ENCODE peak calls at places on chromosomes 13 and 19, in seven cellular contexts. P, S, Q, F, W, L and X are unnamed samples. For H3K4me1, the result is how much of the 10 kb centered on the place peaks cover.

GRCh38 chr13:104616990-104617389 is 1550.8 kb upstream of the SLC10A2 start:
- DNase-seq in P (no peak), S (no peak), Q (no peak), F (no peak), W (no peak), L (no peak), X (no peak)

GRCh38 chr13:41564046-41564445 is 106.7 kb downstream of the RGCC start:
- DNase-seq in P (no peak), S (no peak), Q (no peak), F (no peak), W (no peak), L (no peak), X (no peak)

GRCh38 chr13:104837756-104838155 is 1697.7 kb downstream of the EFNB2 start:
- DNase-seq in P (no peak), S (peak), Q (no peak), F (no peak), W (no peak), L (no peak), X (no peak)

GRCh38 chr13:27117158-27117557 is 54.5 kb downstream of the USP12 start:
- DNase-seq in P (no peak), S (no peak), Q (no peak), F (no peak), W (no peak), L (no peak), X (no peak)

GRCh38 chr19:36213793-36214387 is 575 bp downstream of the ZNF565 start:
- DNase-seq in P (no peak), S (peak), Q (no peak), F (peak), W (no peak), L (no peak), X (no peak)

GRCh38 chr19:6032827-6033226 is 54.9 kb upstream of the RANBP3 start:
- DNase-seq in P (no peak), S (no peak), Q (peak), F (peak), W (no peak), L (no peak), X (no peak)

GRCh38 chr13:107157272-107157671 is 589.3 kb upstream of the ARGLU1 start:
- DNase-seq in P (no peak), S (no peak), Q (no peak), F (no peak), W (no peak), L (no peak), X (no peak)

GRCh38 chr13:28658539-28658795 is 463 bp upstream of the POMP start:
- DNase-seq in P (no peak), S (peak), Q (no peak), F (no peak), W (no peak), L (no peak), X (no peak)

GRCh38 chr19:19155495-19156219 is 14.4 kb downstream of the MEF2B start:
- DNase-seq in P (no peak), S (no peak), Q (no peak), F (peak), W (no peak), L (no peak), X (no peak)

GRCh38 chr13:39317284-39317683 is 279.0 kb downstream of the NHLRC3 start:
- DNase-seq in P (no peak), S (peak), Q (peak), F (no peak), W (no peak), L (no peak), X (peak)

GRCh38 chr19:34962281-34962944 is 1.6 kb downstream of the ZNF792 start:
- DNase-seq in P (no peak), S (no peak), Q (peak), F (no peak), W (no peak), L (no peak), X (no peak)

GRCh38 chr13:48891586-48891985 is 84.1 kb upstream of the FNDC3A start:
- DNase-seq in P (no peak), S (peak), Q (no peak), F (no peak), W (no peak), L (no peak), X (no peak)

GRCh38 chr19:8626823-8627222 is 3.6 kb upstream of the NFILZ start:
- DNase-seq in P (no peak), S (no peak), Q (no peak), F (no peak), W (no peak), L (no peak), X (no peak)

GRCh38 chr13:34577051-34577450 is 365.0 kb upstream of the NBEA start:
- DNase-seq in P (no peak), S (no peak), Q (no peak), F (no peak), W (no peak), L (no peak), X (no peak)

GRCh38 chr19:31518626-31519025 is 169.4 kb upstream of the TSHZ3 start:
- DNase-seq in P (no peak), S (no peak), Q (no peak), F (no peak), W (no peak), L (no peak), X (no peak)

GRCh38 chr19:47729468-47729798 is 15.9 kb upstream of the NOP53 start:
- DNase-seq in P (peak), S (no peak), Q (peak), F (no peak), W (no peak), L (no peak), X (peak)

GRCh38 chr13:44142540-44142867 is 231.1 kb upstream of the SERP2 start:
- DNase-seq in P (no peak), S (no peak), Q (no peak), F (no peak), W (no peak), L (no peak), X (peak)

GRCh38 chr13:21710163-21710562 is 39.3 kb downstream of the FGF9 start:
- DNase-seq in P (no peak), S (no peak), Q (no peak), F (no peak), W (no peak), L (no peak), X (no peak)

GRCh38 chr13:99288069-99288468 is 19.1 kb downstream of the GPR183 start:
- DNase-seq in P (no peak), S (no peak), Q (no peak), F (peak), W (no peak), L (no peak), X (no peak)

GRCh38 chr13:112532837-112533745 is 54.9 kb downstream of the TUBGCP3 start:
- DNase-seq in P (no peak), S (no peak), Q (no peak), F (no peak), W (no peak), L (no peak), X (no peak)

GRCh38 chr19:35272954-35273649 is 4.3 kb downstream of the USF2 start:
- DNase-seq in P (no peak), S (no peak), Q (no peak), F (no peak), W (no peak), L (no peak), X (no peak)

GRCh38 chr13:100382787-100383186 is 205.8 kb downstream of the GGACT start:
- DNase-seq in P (no peak), S (no peak), Q (no peak), F (no peak), W (no peak), L (no peak), X (no peak)

GRCh38 chr13:35767256-35767981 is 290.9 kb upstream of the MAB21L1 start:
- DNase-seq in P (no peak), S (no peak), Q (no peak), F (no peak), W (no peak), L (no peak), X (no peak)

GRCh38 chr19:35213678-35214632 is 14.6 kb downstream of the FAM187B start:
- DNase-seq in P (peak), S (peak), Q (peak), F (peak), W (no peak), L (peak), X (peak)

GRCh38 chr13:105377452-105377851 is 1158.0 kb downstream of the EFNB2 start:
- DNase-seq in P (no peak), S (no peak), Q (no peak), F (no peak), W (no peak), L (no peak), X (no peak)

GRCh38 chr13:51323824-51324511 is 15.5 kb upstream of the SERPINE3 start:
- DNase-seq in P (no peak), S (peak), Q (no peak), F (no peak), W (no peak), L (no peak), X (no peak)

GRCh38 chr13:102582256-102582655 is 14.5 kb upstream of the TPP2 start:
- DNase-seq in P (no peak), S (no peak), Q (no peak), F (no peak), W (no peak), L (no peak), X (no peak)

GRCh38 chr19:13619203-13619632 is 112.9 kb upstream of the CACNA1A start:
- DNase-seq in P (no peak), S (no peak), Q (no peak), F (no peak), W (no peak), L (no peak), X (no peak)

GRCh38 chr13:50208826-50209335 is 193.6 kb downstream of the KCNRG start:
- DNase-seq in P (peak), S (peak), Q (peak), F (peak), W (peak), L (no peak), X (no peak)

GRCh38 chr13:114310961-114311360 is 3.3 kb upstream of the CHAMP1 start:
- DNase-seq in P (no peak), S (no peak), Q (no peak), F (no peak), W (no peak), L (no peak), X (no peak)

GRCh38 chr13:39311619-39312018 is 273.4 kb downstream of the NHLRC3 start:
- DNase-seq in P (no peak), S (no peak), Q (peak), F (no peak), W (no peak), L (no peak), X (no peak)

GRCh38 chr13:74067818-74068217 is 66.4 kb downstream of the KLF12 start:
- DNase-seq in P (no peak), S (no peak), Q (no peak), F (no peak), W (no peak), L (no peak), X (no peak)

DNA sequence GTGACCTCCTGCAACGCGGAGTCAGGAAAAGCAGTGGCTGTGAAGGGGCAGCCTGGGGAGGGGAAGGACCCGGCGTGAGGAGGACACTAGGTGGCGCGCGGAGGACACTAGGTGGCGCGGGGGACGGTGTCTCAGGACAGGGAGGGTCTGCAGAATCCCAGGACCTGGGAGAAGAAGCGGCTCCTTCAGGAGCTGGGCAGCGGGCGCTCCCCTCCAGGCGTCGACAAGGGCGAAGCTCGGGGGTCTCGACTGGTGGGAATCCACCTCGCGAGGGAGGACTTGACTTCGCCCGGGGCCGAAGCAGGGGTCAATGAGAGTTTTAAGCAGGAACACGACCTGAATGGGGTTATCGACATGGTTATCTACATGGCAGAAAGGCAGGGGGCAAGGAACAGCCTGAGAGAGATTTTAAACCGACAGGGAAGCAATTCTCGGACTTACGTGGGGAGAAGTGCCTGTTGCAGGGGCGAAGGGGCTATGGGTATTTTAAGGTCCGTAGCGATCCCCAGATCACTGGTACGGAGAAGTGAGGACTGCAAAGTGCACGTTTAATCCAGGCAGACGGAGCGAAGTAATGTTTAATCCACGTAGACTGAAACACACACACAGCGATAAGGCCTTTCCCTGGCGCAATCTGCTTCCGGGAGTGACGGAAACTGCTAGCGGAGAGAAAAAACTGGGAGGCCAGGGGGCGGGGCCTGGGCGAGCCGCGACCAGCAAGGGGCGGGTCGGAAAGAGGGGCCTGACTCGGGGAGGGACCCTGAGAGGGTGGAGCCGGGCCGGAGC is at the start of gene ZNF616:
- DNase-seq in P (peak), S (peak), Q (peak), F (peak), W (peak), L (peak), X (peak)
- TF ChIP-seq POLR2A in P (no peak), S (peak), Q (peak), F (peak), W (peak), L (no peak), X (peak)

GRCh38 chr19:1255186-1256161 is 7.1 kb downstream of the MIDN start:
- DNase-seq in P (no peak), S (no peak), Q (no peak), F (no peak), W (no peak), L (no peak), X (no peak)

GRCh38 chr19:1254081-1254527 is 5.7 kb downstream of the MIDN start:
- DNase-seq in P (no peak), S (peak), Q (no peak), F (no peak), W (no peak), L (no peak), X (peak)

GRCh38 chr19:1252818-1253513 is 4.6 kb downstream of the MIDN start:
- DNase-seq in P (peak), S (peak), Q (peak), F (peak), W (no peak), L (peak), X (peak)

GRCh38 chr19:1253514-1254080 is 5.2 kb downstream of the MIDN start:
- DNase-seq in P (peak), S (no peak), Q (no peak), F (no peak), W (no peak), L (no peak), X (no peak)

GRCh38 chr19:1254530-1255185 is 6.3 kb downstream of the MIDN start:
- DNase-seq in P (no peak), S (no peak), Q (no peak), F (no peak), W (no peak), L (no peak), X (no peak)
- H3K4me1 ChIP-seq in P (half or more), S (half or more), Q (half or more), F (under half), W (under half), L (half or more), X (under half)

GRCh38 chr19:46571495-46571894 is 29.6 kb upstream of the CALM3 start:
- DNase-seq in P (no peak), S (no peak), Q (no peak), F (no peak), W (peak), L (no peak), X (no peak)
- TF ChIP-seq CTCF in P (no peak), S (peak), Q (no peak), F (no peak), W (peak), L (no peak), X (no peak)

GRCh38 chr19:50804420-50805272 is 14.4 kb downstream of the ACP4 start:
- DNase-seq in P (peak), S (peak), Q (peak), F (peak), W (peak), L (peak), X (peak)
- TF ChIP-seq POLR2A in P (peak), S (peak), Q (no peak), F (peak), W (peak), L (peak), X (peak)